ENCODE peak calls at places on chromosomes 3 and 15, in ten cellular contexts. One of them, this sample, is unnamed.

GRCh38 chr3:27166888-27167287 is 202.3 kb downstream of the NEK10 start:
- DNase-seq in GM13976: no peak
- DNase-seq in PC-3: peak; percentile 46
- DNase-seq in amniotic stem cell: peak; percentile 96
- DNase-seq in AG04450: peak; percentile 68
- DNase-seq in nucleus accumbens: peak; percentile 57
- DNase-seq in progenitor cell of endocrine pancreas: no peak
- DNase-seq in SK-N-DZ: peak; percentile 16
- DNase-seq in G401: peak; percentile 4
- DNase-seq in A549: no peak
- DNase-seq in this sample: peak; percentile 91

GRCh38 chr3:60652829-60653228 is 598.4 kb downstream of the FHIT start:
- DNase-seq in nucleus accumbens: no peak
- DNase-seq in G401: no peak
- DNase-seq in SK-N-DZ: no peak
- DNase-seq in progenitor cell of endocrine pancreas: no peak
- DNase-seq in amniotic stem cell: no peak
- DNase-seq in AG04450: no peak
- DNase-seq in PC-3: no peak
- DNase-seq in A549: no peak
- DNase-seq in GM13976: peak; percentile 28
- DNase-seq in this sample: no peak

GRCh38 chr3:130892759-130893239 is 1.1 kb upstream of the ATP2C1 start:
- DNase-seq in amniotic stem cell: peak; percentile 49
- DNase-seq in AG04450: peak; percentile 37
- DNase-seq in G401: peak; percentile 93
- DNase-seq in SK-N-DZ: peak; percentile 74
- DNase-seq in progenitor cell of endocrine pancreas: peak; percentile 21
- DNase-seq in A549: peak; percentile 73
- DNase-seq in nucleus accumbens: peak; percentile 74
- DNase-seq in GM13976: peak; percentile 69
- DNase-seq in PC-3: peak; percentile 70
- DNase-seq in this sample: peak; percentile 77

GRCh38 chr15:92610101-92610520 is 45.5 kb downstream of the FAM174B start:
- DNase-seq in SK-N-DZ: no peak
- DNase-seq in progenitor cell of endocrine pancreas: no peak
- DNase-seq in AG04450: no peak
- DNase-seq in amniotic stem cell: no peak
- DNase-seq in GM13976: no peak
- DNase-seq in A549: no peak
- DNase-seq in G401: no peak
- DNase-seq in nucleus accumbens: no peak
- DNase-seq in PC-3: no peak
- DNase-seq in this sample: no peak

GRCh38 chr15:65083262-65083701 is 6.7 kb downstream of the KBTBD13 start:
- DNase-seq in progenitor cell of endocrine pancreas: no peak
- DNase-seq in G401: peak; percentile 37
- DNase-seq in A549: no peak
- DNase-seq in amniotic stem cell: no peak
- DNase-seq in AG04450: peak; percentile 44
- DNase-seq in nucleus accumbens: peak; percentile 34
- DNase-seq in SK-N-DZ: peak; percentile 46
- DNase-seq in PC-3: no peak
- DNase-seq in GM13976: no peak
- DNase-seq in this sample: no peak

GRCh38 chr3:10396931-10397330 is 76.0 kb upstream of the SEC13 start:
- DNase-seq in A549: no peak
- DNase-seq in GM13976: no peak
- DNase-seq in nucleus accumbens: no peak
- DNase-seq in SK-N-DZ: no peak
- DNase-seq in progenitor cell of endocrine pancreas: no peak
- DNase-seq in G401: no peak
- DNase-seq in amniotic stem cell: no peak
- DNase-seq in AG04450: no peak
- DNase-seq in PC-3: no peak
- DNase-seq in this sample: no peak

GRCh38 chr3:194849166-194849875 is 163.6 kb downstream of the FAM43A start:
- DNase-seq in nucleus accumbens: no peak
- DNase-seq in AG04450: no peak
- DNase-seq in G401: no peak
- DNase-seq in PC-3: no peak
- DNase-seq in progenitor cell of endocrine pancreas: no peak
- DNase-seq in SK-N-DZ: no peak
- DNase-seq in amniotic stem cell: no peak
- DNase-seq in A549: no peak
- DNase-seq in GM13976: no peak
- DNase-seq in this sample: no peak

GRCh38 chr15:31197497-31198414 is 96.2 kb upstream of the TRPM1 start:
- DNase-seq in progenitor cell of endocrine pancreas: no peak
- DNase-seq in PC-3: peak; percentile 49
- DNase-seq in AG04450: no peak
- DNase-seq in nucleus accumbens: no peak
- DNase-seq in amniotic stem cell: no peak
- DNase-seq in GM13976: peak; percentile 79
- DNase-seq in SK-N-DZ: no peak
- DNase-seq in A549: no peak
- DNase-seq in G401: no peak
- DNase-seq in this sample: no peak

GRCh38 chr3:36992806-36993325 is at the start of gene EPM2AIP1:
- DNase-seq in progenitor cell of endocrine pancreas: peak; percentile 65
- DNase-seq in A549: peak; percentile 100
- DNase-seq in PC-3: no peak
- DNase-seq in G401: peak; percentile 100
- DNase-seq in SK-N-DZ: no peak
- DNase-seq in nucleus accumbens: no peak
- DNase-seq in GM13976: peak; percentile 96
- DNase-seq in amniotic stem cell: no peak
- DNase-seq in AG04450: no peak
- DNase-seq in this sample: no peak

GRCh38 chr3:119145500-119146167 is at the start of gene TEX55:
- DNase-seq in A549: peak; percentile 54
- DNase-seq in amniotic stem cell: no peak
- DNase-seq in nucleus accumbens: no peak
- DNase-seq in AG04450: peak; percentile 36
- DNase-seq in progenitor cell of endocrine pancreas: no peak
- DNase-seq in PC-3: peak; percentile 87
- DNase-seq in G401: peak; percentile 1
- DNase-seq in SK-N-DZ: peak; percentile 56
- DNase-seq in GM13976: peak; percentile 76
- DNase-seq in this sample: peak; percentile 61

GRCh38 chr15:64017082-64017588 is 29.1 kb downstream of the DAPK2 start:
- DNase-seq in PC-3: peak; percentile 91
- DNase-seq in AG04450: no peak
- DNase-seq in nucleus accumbens: no peak
- DNase-seq in SK-N-DZ: no peak
- DNase-seq in A549: peak; percentile 93
- DNase-seq in amniotic stem cell: no peak
- DNase-seq in progenitor cell of endocrine pancreas: no peak
- DNase-seq in GM13976: no peak
- DNase-seq in G401: no peak
- DNase-seq in this sample: peak; percentile 76

GRCh38 chr15:99976811-99977271 is 243.6 kb upstream of the LYSMD4 start:
- DNase-seq in GM13976: no peak
- DNase-seq in amniotic stem cell: no peak
- DNase-seq in PC-3: no peak
- DNase-seq in SK-N-DZ: no peak
- DNase-seq in AG04450: no peak
- DNase-seq in G401: no peak
- DNase-seq in progenitor cell of endocrine pancreas: no peak
- DNase-seq in A549: no peak
- DNase-seq in nucleus accumbens: no peak
- DNase-seq in this sample: no peak

GRCh38 chr3:54515439-54516213 is 393.3 kb downstream of the CACNA2D3 start:
- DNase-seq in PC-3: no peak
- DNase-seq in GM13976: no peak
- DNase-seq in SK-N-DZ: no peak
- DNase-seq in progenitor cell of endocrine pancreas: no peak
- DNase-seq in G401: no peak
- DNase-seq in AG04450: no peak
- DNase-seq in A549: no peak
- DNase-seq in amniotic stem cell: no peak
- DNase-seq in nucleus accumbens: no peak
- DNase-seq in this sample: no peak